ENCODE peak calls at places on chromosome 9, in eight cellular contexts. One of them, this sample, is unnamed.

GRCh38 chr9:90914868-90915483 is 113.4 kb downstream of the SYK start:
- DNase-seq in astrocyte: peak; percentile 41
- DNase-seq in fibroblast of pulmonary artery: peak; percentile 80
- DNase-seq in esophagus squamous epithelium: no peak
- DNase-seq in foreskin fibroblast: peak; percentile 55
- DNase-seq in GM10248: peak; percentile 90
- DNase-seq in OCI-LY7: peak; percentile 86
- DNase-seq in Calu3: peak; percentile 74
- DNase-seq in this sample: peak; percentile 73

GRCh38 chr9:127522727-127523126 is 71.4 kb downstream of the LRSAM1 start:
- DNase-seq in astrocyte: no peak
- DNase-seq in GM10248: no peak
- DNase-seq in OCI-LY7: no peak
- DNase-seq in Calu3: peak; percentile 63
- DNase-seq in esophagus squamous epithelium: no peak
- DNase-seq in foreskin fibroblast: no peak
- DNase-seq in fibroblast of pulmonary artery: no peak
- DNase-seq in this sample: no peak

GRCh38 chr9:128115187-128116103 is 12.1 kb downstream of the PTGES2 start:
- DNase-seq in esophagus squamous epithelium: no peak
- DNase-seq in Calu3: peak; percentile 82
- DNase-seq in astrocyte: no peak
- DNase-seq in GM10248: peak; percentile 73
- DNase-seq in foreskin fibroblast: no peak
- DNase-seq in fibroblast of pulmonary artery: no peak
- DNase-seq in OCI-LY7: no peak
- DNase-seq in this sample: no peak

GRCh38 chr9:4170231-4170630 is 129.6 kb downstream of the GLIS3 start:
- DNase-seq in esophagus squamous epithelium: no peak
- DNase-seq in Calu3: no peak
- DNase-seq in astrocyte: peak; percentile 35
- DNase-seq in foreskin fibroblast: no peak
- DNase-seq in OCI-LY7: no peak
- DNase-seq in GM10248: no peak
- DNase-seq in fibroblast of pulmonary artery: no peak
- DNase-seq in this sample: no peak

GRCh38 chr9:114906922-114907571 is 23.3 kb downstream of the TNFSF8 start:
- DNase-seq in astrocyte: peak; percentile 19
- DNase-seq in foreskin fibroblast: peak; percentile 33
- DNase-seq in OCI-LY7: no peak
- DNase-seq in esophagus squamous epithelium: no peak
- DNase-seq in fibroblast of pulmonary artery: peak; percentile 71
- DNase-seq in Calu3: peak; percentile 41
- DNase-seq in GM10248: no peak
- DNase-seq in this sample: peak; percentile 66

GRCh38 chr9:34518110-34518616 is 4.6 kb downstream of the ENHO start:
- DNase-seq in esophagus squamous epithelium: no peak
- DNase-seq in foreskin fibroblast: no peak
- DNase-seq in GM10248: no peak
- DNase-seq in astrocyte: no peak
- DNase-seq in OCI-LY7: no peak
- DNase-seq in Calu3: no peak
- DNase-seq in fibroblast of pulmonary artery: no peak
- DNase-seq in this sample: no peak

GRCh38 chr9:114156658-114157421 is 1.5 kb downstream of the COL27A1 start:
- DNase-seq in OCI-LY7: no peak
- DNase-seq in astrocyte: peak; percentile 85
- DNase-seq in foreskin fibroblast: peak; percentile 88
- DNase-seq in Calu3: no peak
- DNase-seq in GM10248: no peak
- DNase-seq in esophagus squamous epithelium: no peak
- DNase-seq in fibroblast of pulmonary artery: peak; percentile 81
- DNase-seq in this sample: peak; percentile 88

GRCh38 chr9:134988706-134989105 is 71.0 kb upstream of the FCN1 start:
- DNase-seq in fibroblast of pulmonary artery: no peak
- DNase-seq in astrocyte: no peak
- DNase-seq in foreskin fibroblast: no peak
- DNase-seq in esophagus squamous epithelium: no peak
- DNase-seq in Calu3: no peak
- DNase-seq in OCI-LY7: no peak
- DNase-seq in GM10248: no peak
- DNase-seq in this sample: no peak

GRCh38 chr9:33447404-33448158 is at the start of gene AQP3:
- DNase-seq in esophagus squamous epithelium: no peak
- DNase-seq in fibroblast of pulmonary artery: peak; percentile 24
- DNase-seq in Calu3: peak; percentile 70
- DNase-seq in foreskin fibroblast: peak; percentile 24
- DNase-seq in OCI-LY7: peak; percentile 73
- DNase-seq in astrocyte: no peak
- DNase-seq in GM10248: peak; percentile 65
- DNase-seq in this sample: peak; percentile 37

GRCh38 chr9:75623462-75623861 is 267.0 kb upstream of the PCSK5 start:
- DNase-seq in fibroblast of pulmonary artery: no peak
- DNase-seq in foreskin fibroblast: no peak
- DNase-seq in astrocyte: no peak
- DNase-seq in esophagus squamous epithelium: no peak
- DNase-seq in Calu3: no peak
- DNase-seq in OCI-LY7: no peak
- DNase-seq in GM10248: no peak
- DNase-seq in this sample: no peak
- TF ChIP-seq CTCF in fibroblast of pulmonary artery: no peak
- TF ChIP-seq CTCF in foreskin fibroblast: no peak
- TF ChIP-seq CTCF in astrocyte: no peak
- TF ChIP-seq CTCF in esophagus squamous epithelium: no peak
- TF ChIP-seq CTCF in Calu3: no peak
- TF ChIP-seq CTCF in OCI-LY7: peak; percentile 25
- TF ChIP-seq CTCF in GM10248: no peak
- TF ChIP-seq CTCF in this sample: no peak

DNA sequence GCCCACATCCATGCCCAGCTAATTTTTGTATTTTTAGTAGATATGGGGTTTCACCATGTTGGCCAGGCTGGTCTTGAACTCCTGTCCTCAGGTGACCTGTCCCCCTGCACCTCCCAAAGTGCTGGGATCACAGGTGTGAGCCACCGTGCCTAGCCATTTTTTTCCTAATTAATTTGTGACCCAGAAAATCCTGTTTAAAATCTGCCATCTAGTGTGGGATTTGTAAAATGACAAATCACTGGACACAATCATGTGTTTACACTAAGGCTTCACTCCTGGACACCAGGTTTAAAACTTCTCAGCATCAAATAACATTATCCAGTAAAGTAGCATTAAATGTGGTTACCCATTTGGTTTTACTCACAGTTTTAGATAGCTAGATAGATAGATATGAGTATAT is 18.6 kb upstream of the KDM4C start:
- DNase-seq in foreskin fibroblast: no peak
- DNase-seq in astrocyte: no peak
- DNase-seq in OCI-LY7: peak; percentile 31
- DNase-seq in Calu3: no peak
- DNase-seq in GM10248: no peak
- DNase-seq in esophagus squamous epithelium: no peak
- DNase-seq in fibroblast of pulmonary artery: no peak
- DNase-seq in this sample: peak; percentile 40
- TF ChIP-seq CTCF in foreskin fibroblast: peak; percentile 36
- TF ChIP-seq CTCF in astrocyte: peak; percentile 24
- TF ChIP-seq CTCF in OCI-LY7: peak; percentile 69
- TF ChIP-seq CTCF in Calu3: no peak
- TF ChIP-seq CTCF in GM10248: peak; percentile 18
- TF ChIP-seq CTCF in esophagus squamous epithelium: no peak
- TF ChIP-seq CTCF in fibroblast of pulmonary artery: peak; percentile 40
- TF ChIP-seq CTCF in this sample: peak; percentile 44

GRCh38 chr9:120729796-120730195 is 15.5 kb upstream of the MEGF9 start:
- DNase-seq in OCI-LY7: peak; percentile 14
- DNase-seq in esophagus squamous epithelium: no peak
- DNase-seq in Calu3: no peak
- DNase-seq in astrocyte: no peak
- DNase-seq in fibroblast of pulmonary artery: no peak
- DNase-seq in foreskin fibroblast: no peak
- DNase-seq in GM10248: no peak
- DNase-seq in this sample: no peak
- TF ChIP-seq CTCF in OCI-LY7: peak; percentile 62
- TF ChIP-seq CTCF in esophagus squamous epithelium: no peak
- TF ChIP-seq CTCF in Calu3: no peak
- TF ChIP-seq CTCF in astrocyte: no peak
- TF ChIP-seq CTCF in fibroblast of pulmonary artery: peak; percentile 12
- TF ChIP-seq CTCF in foreskin fibroblast: no peak
- TF ChIP-seq CTCF in GM10248: no peak
- TF ChIP-seq CTCF in this sample: no peak

DNA sequence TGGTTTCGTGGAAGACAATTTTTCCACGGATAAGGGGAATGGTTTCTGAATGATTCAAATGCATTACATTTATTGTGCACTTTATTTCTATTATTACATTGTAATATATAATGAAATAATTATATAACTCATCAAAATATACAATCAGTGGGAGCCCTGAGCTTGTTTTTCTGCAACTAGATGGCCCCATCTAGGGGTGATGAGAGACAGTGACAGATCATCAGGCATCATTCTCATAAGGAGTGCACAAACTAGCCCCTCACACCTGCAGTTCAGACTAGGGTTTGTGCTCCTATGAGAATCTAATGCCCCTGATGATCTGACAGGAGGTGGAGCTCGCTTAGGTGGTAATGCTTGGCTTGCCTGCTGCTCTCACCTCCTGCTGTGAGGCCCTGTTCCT is 6.4 kb downstream of the ISCA1 start:
- DNase-seq in esophagus squamous epithelium: no peak
- DNase-seq in fibroblast of pulmonary artery: no peak
- DNase-seq in GM10248: no peak
- DNase-seq in OCI-LY7: peak; percentile 33
- DNase-seq in astrocyte: no peak
- DNase-seq in Calu3: no peak
- DNase-seq in foreskin fibroblast: no peak
- DNase-seq in this sample: peak; percentile 20
- TF ChIP-seq CTCF in esophagus squamous epithelium: no peak
- TF ChIP-seq CTCF in fibroblast of pulmonary artery: peak; percentile 29
- TF ChIP-seq CTCF in GM10248: no peak
- TF ChIP-seq CTCF in OCI-LY7: peak; percentile 49
- TF ChIP-seq CTCF in astrocyte: peak; percentile 17
- TF ChIP-seq CTCF in Calu3: no peak
- TF ChIP-seq CTCF in foreskin fibroblast: no peak
- TF ChIP-seq CTCF in this sample: peak; percentile 36

GRCh38 chr9:136949239-136949816 is 2.7 kb upstream of the LCN12 start:
- DNase-seq in astrocyte: no peak
- DNase-seq in esophagus squamous epithelium: no peak
- DNase-seq in GM10248: no peak
- DNase-seq in foreskin fibroblast: no peak
- DNase-seq in Calu3: no peak
- DNase-seq in OCI-LY7: no peak
- DNase-seq in fibroblast of pulmonary artery: no peak
- DNase-seq in this sample: no peak

GRCh38 chr9:136949817-136950655 is 2.0 kb upstream of the LCN12 start:
- DNase-seq in Calu3: peak; percentile 95
- DNase-seq in astrocyte: peak; percentile 49
- DNase-seq in esophagus squamous epithelium: peak; percentile 59
- DNase-seq in GM10248: peak; percentile 100
- DNase-seq in foreskin fibroblast: peak; percentile 62
- DNase-seq in OCI-LY7: peak; percentile 96
- DNase-seq in fibroblast of pulmonary artery: peak; percentile 78
- DNase-seq in this sample: peak; percentile 76

GRCh38 chr9:136946893-136947891 is 2.1 kb downstream of the C8G start:
- DNase-seq in OCI-LY7: no peak
- DNase-seq in astrocyte: no peak
- DNase-seq in Calu3: no peak
- DNase-seq in fibroblast of pulmonary artery: no peak
- DNase-seq in esophagus squamous epithelium: no peak
- DNase-seq in foreskin fibroblast: no peak
- DNase-seq in GM10248: no peak
- DNase-seq in this sample: no peak

GRCh38 chr9:136946228-136946892 is 1.3 kb downstream of the C8G start:
- DNase-seq in foreskin fibroblast: no peak
- DNase-seq in fibroblast of pulmonary artery: no peak
- DNase-seq in esophagus squamous epithelium: no peak
- DNase-seq in GM10248: no peak
- DNase-seq in Calu3: no peak
- DNase-seq in OCI-LY7: no peak
- DNase-seq in astrocyte: no peak
- DNase-seq in this sample: no peak

DNA sequence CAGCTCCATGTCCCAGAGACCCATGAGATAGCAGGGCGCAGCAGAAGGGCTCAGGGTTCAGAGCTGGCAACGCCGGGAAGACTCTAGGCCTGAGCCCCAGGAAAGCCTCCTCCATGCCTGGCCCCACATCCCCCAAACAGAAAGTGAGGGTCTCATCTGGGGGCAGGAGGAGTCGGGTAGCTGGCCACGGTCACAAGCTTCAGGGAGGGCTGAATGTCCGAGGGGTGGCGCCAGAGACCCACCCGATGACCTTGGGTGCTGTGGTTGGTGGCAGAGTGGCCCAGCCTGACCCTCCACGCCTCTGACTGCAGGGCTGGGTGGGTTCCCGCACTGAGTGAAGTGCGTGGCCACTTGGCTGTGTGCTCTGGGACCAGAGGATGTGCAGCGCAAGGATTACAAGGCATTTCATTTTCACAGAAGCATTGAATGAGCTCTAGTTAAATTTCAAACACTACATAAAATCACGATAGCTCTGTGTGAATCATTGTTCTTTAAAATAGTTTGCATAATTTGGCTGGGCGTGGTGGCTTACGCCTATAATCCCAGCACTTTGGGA is 3.0 kb downstream of the C8G start:
- DNase-seq in foreskin fibroblast: peak; percentile 12
- DNase-seq in GM10248: no peak
- DNase-seq in OCI-LY7: peak; percentile 48
- DNase-seq in fibroblast of pulmonary artery: peak; percentile 33
- DNase-seq in Calu3: peak; percentile 65
- DNase-seq in esophagus squamous epithelium: no peak
- DNase-seq in astrocyte: no peak
- DNase-seq in this sample: peak; percentile 50
- TF ChIP-seq CTCF in foreskin fibroblast: peak; percentile 44
- TF ChIP-seq CTCF in GM10248: peak; percentile 71
- TF ChIP-seq CTCF in OCI-LY7: peak; percentile 71
- TF ChIP-seq CTCF in fibroblast of pulmonary artery: peak; percentile 45
- TF ChIP-seq CTCF in Calu3: peak; percentile 59
- TF ChIP-seq CTCF in esophagus squamous epithelium: peak; percentile 24
- TF ChIP-seq CTCF in astrocyte: peak; percentile 9
- TF ChIP-seq CTCF in this sample: peak; percentile 66

DNA sequence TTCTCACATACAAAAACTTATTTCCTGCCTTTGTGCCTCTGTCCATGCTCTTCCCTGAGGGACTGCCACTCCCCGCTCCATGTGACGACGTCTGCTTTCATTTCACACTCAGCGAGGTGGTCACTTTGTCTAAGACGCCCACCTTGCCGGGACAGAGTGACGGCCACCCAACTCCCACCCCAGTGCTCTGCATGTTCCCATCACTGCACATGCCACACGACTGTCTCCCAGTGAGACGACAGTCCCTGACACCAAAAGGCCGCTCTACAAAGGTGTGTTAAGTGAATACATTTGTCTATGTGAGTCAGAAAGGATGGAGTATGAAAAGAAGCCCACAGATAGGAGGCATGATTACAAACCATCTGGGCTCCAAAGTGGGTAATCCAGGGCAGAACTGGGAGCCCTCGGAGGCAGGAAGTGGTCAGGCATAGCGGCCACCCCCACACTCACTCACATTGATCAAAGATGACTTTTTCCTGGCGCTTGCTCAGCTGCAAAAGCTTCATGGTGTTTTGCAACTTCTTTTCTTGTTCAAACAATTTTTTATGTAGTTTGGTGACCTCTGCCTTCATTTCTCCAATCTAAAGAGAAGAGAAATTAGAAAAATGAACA is 185.8 kb downstream of the CDK5RAP2 start:
- DNase-seq in OCI-LY7: no peak
- DNase-seq in esophagus squamous epithelium: no peak
- DNase-seq in foreskin fibroblast: peak; percentile 95
- DNase-seq in Calu3: no peak
- DNase-seq in astrocyte: peak; percentile 96
- DNase-seq in GM10248: no peak
- DNase-seq in fibroblast of pulmonary artery: peak; percentile 88
- DNase-seq in this sample: peak; percentile 95
- TF ChIP-seq CTCF in OCI-LY7: no peak
- TF ChIP-seq CTCF in esophagus squamous epithelium: no peak
- TF ChIP-seq CTCF in foreskin fibroblast: no peak
- TF ChIP-seq CTCF in Calu3: no peak
- TF ChIP-seq CTCF in astrocyte: no peak
- TF ChIP-seq CTCF in GM10248: no peak
- TF ChIP-seq CTCF in fibroblast of pulmonary artery: no peak
- TF ChIP-seq CTCF in this sample: no peak